ENCODE peak calls at places on chromosomes 13 and 19, in five cellular contexts. U, D, I, L and P are unnamed samples.

GRCh38 chr13:39616087-39616694 is 13.2 kb upstream of the LHFPL6 start:
- DNase-seq in U (peak), D (peak), I (peak), L (peak), P (peak)

GRCh38 chr19:38233740-38234251 is 9.8 kb upstream of the DPF1 start:
- DNase-seq in U (peak), D (peak), I (peak), L (peak), P (peak)

GRCh38 chr19:36528921-36529518 is 949 bp upstream of the ZNF260 start:
- DNase-seq in U (peak), D (no peak), I (no peak), L (no peak), P (no peak)

GRCh38 chr13:111665691-111666095 is 345.3 kb downstream of the TEX29 start:
- DNase-seq in U (no peak), D (no peak), I (no peak), L (no peak), P (no peak)

GRCh38 chr13:96036515-96036914 is 16.7 kb downstream of the UGGT2 start:
- DNase-seq in U (no peak), D (no peak), I (no peak), L (no peak), P (no peak)

GRCh38 chr19:7301525-7301924 is 7.3 kb upstream of the INSR start:
- DNase-seq in U (no peak), D (no peak), I (no peak), L (no peak), P (no peak)

GRCh38 chr19:19146000-19146608 is 7.8 kb upstream of the TMEM161A start:
- DNase-seq in U (peak), D (peak), I (peak), L (peak), P (peak)

GRCh38 chr13:50229935-50230334 is 214.7 kb downstream of the KCNRG start:
- DNase-seq in U (no peak), D (peak), I (no peak), L (no peak), P (no peak)

GRCh38 chr13:110716235-110716505 is 2.7 kb downstream of the ING1 start:
- DNase-seq in U (no peak), D (peak), I (no peak), L (peak), P (peak)

GRCh38 chr19:42596391-42597071 is 1.8 kb upstream of the CEACAM8 start:
- DNase-seq in U (peak), D (peak), I (no peak), L (peak), P (no peak)

GRCh38 chr19:16628984-16629691 is 1.1 kb upstream of the MED26 start:
- DNase-seq in U (peak), D (peak), I (no peak), L (no peak), P (peak)